ENCODE peak calls at places on chromosomes 4 and X, in nine cellular contexts. H is tibial artery, U is Panc1, F is uterus, Y is cardiac muscle cell, Q is MM.1S, Z is epithelial cell of esophagus, B is DND-41, O is breast epithelium. N is an unnamed sample.
A peak's percentile ranks its signal among the peaks of the same experiment; 100 is the strongest.

GRCh38 chrX:22652596-22652995 is 347.2 kb upstream of the DDX53 start:
- DNase-seq in H (no peak), U (no peak), F (peak; percentile 19), Y (peak; percentile 53), Q (no peak), Z (peak; percentile 5), B (no peak), O (no peak), N (peak; percentile 57)

GRCh38 chr4:27272264-27272663 is 411.6 kb downstream of the STIM2 start:
- DNase-seq in H (no peak), U (no peak), F (no peak), Y (no peak), Q (no peak), Z (no peak), B (no peak), O (no peak), N (no peak)

GRCh38 chrX:73668779-73669178 is 105.8 kb downstream of the CHIC1 start:
- DNase-seq in H (no peak), U (no peak), F (no peak), Y (no peak), Q (no peak), Z (no peak), B (no peak), O (no peak), N (no peak)

GRCh38 chrX:110402091-110402854 is 43.6 kb downstream of the RTL9 start:
- DNase-seq in H (peak; percentile 65), U (no peak), F (peak; percentile 36), Y (no peak), Q (no peak), Z (peak; percentile 89), B (no peak), O (peak; percentile 59), N (peak; percentile 80)

GRCh38 chrX:48683411-48683982 is at the start of gene WAS:
- DNase-seq in H (no peak), U (no peak), F (no peak), Y (no peak), Q (peak; percentile 56), Z (no peak), B (peak; percentile 78), O (no peak), N (no peak)

GRCh38 chr4:174198396-174199179 is 84.9 kb downstream of the FBXO8 start:
- DNase-seq in H (no peak), U (peak; percentile 81), F (no peak), Y (no peak), Q (no peak), Z (peak; percentile 47), B (no peak), O (no peak), N (peak; percentile 98)

GRCh38 chrX:13432776-13433605 is 113.1 kb upstream of the ATXN3L start:
- DNase-seq in H (no peak), U (no peak), F (no peak), Y (no peak), Q (no peak), Z (no peak), B (no peak), O (no peak), N (peak; percentile 90)

GRCh38 chr4:76016383-76016782 is 6.9 kb downstream of the CXCL10 start:
- DNase-seq in H (no peak), U (no peak), F (no peak), Y (no peak), Q (peak; percentile 98), Z (peak; percentile 59), B (no peak), O (no peak), N (no peak)

GRCh38 chrX:79117078-79117477 is 27.4 kb upstream of the GPR174 start:
- DNase-seq in H (no peak), U (no peak), F (no peak), Y (no peak), Q (no peak), Z (no peak), B (no peak), O (no peak), N (peak; percentile 63)

GRCh38 chr4:100391913-100392312 is 125.9 kb downstream of the EMCN start:
- DNase-seq in H (no peak), U (no peak), F (no peak), Y (no peak), Q (peak; percentile 42), Z (peak; percentile 43), B (no peak), O (no peak), N (peak; percentile 69)

DNA sequence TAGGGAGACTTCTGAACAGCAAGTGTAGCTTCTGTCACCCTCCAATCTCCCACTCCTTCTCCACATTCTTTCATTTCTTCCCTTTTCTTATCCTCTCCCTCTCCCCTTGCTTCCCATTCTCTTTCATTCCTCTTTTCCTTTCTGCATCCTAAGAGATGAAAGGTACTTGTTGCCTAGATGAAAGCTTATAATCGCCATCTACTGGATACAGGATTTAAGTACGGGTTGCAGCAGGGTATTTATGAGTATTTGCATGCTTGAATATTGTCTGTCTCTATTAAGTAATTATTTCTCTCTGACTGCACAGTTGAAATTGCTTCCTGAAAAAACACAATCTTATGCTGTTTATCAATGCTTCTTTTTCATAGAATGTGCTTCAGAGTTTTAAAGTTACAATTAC is 174.0 kb upstream of the TENT5D start:
- DNase-seq in H (no peak), U (no peak), F (no peak), Y (no peak), Q (no peak), Z (peak; percentile 1), B (no peak), O (no peak), N (peak; percentile 1)
- TF ChIP-seq CTCF in H (no peak), U (no peak), F (no peak), Y (no peak), Q (no peak), Z (no peak), B (peak; percentile 21), O (no peak), N (no peak)

DNA sequence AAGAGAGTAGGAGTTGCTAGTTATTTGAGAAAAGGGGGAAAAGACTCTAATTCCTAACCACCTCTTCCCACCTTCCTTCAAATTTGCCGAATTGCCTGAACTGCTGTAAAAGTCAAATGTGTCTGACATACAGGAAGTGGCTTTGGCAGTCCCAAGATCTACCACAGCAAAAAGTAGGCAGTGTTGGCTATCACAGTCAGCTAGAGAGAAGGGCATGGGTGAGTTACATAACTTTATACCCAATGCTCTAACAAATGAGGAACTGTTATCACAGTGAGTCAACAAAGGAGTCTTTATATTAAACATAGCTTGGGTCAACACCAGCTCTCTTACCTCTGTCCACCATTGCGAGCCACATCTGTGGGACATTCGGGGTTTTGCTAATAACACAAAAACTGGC is 2.4 kb upstream of the MBNL3 start:
- DNase-seq in H (no peak), U (no peak), F (no peak), Y (no peak), Q (peak; percentile 63), Z (peak; percentile 62), B (peak; percentile 60), O (no peak), N (no peak)
- H3K4me3 ChIP-seq in H (no peak overlapping the region), U (no peak overlapping the region), F (no peak overlapping the region), Y (no peak overlapping the region), Q (peak overlapping the region; percentile 68), Z (no peak overlapping the region), B (no peak overlapping the region), O (peak overlapping the region; percentile 66), N (no peak overlapping the region)

GRCh38 chr4:6907658-6908191 is 1.9 kb upstream of the TBC1D14 start:
- DNase-seq in H (no peak), U (no peak), F (no peak), Y (peak; percentile 59), Q (no peak), Z (peak; percentile 66), B (no peak), O (no peak), N (peak; percentile 36)

GRCh38 chr4:6910340-6910959 is 824 bp downstream of the TBC1D14 start:
- DNase-seq in H (no peak), U (no peak), F (no peak), Y (no peak), Q (no peak), Z (no peak), B (peak; percentile 32), O (no peak), N (no peak)

GRCh38 chr4:6909113-6909969 is at the start of gene TBC1D14:
- DNase-seq in H (peak; percentile 94), U (no peak), F (peak; percentile 87), Y (peak; percentile 93), Q (peak; percentile 84), Z (peak; percentile 90), B (peak; percentile 89), O (peak; percentile 87), N (peak; percentile 74)

GRCh38 chr4:6909970-6910339 is 329 bp downstream of the TBC1D14 start:
- DNase-seq in H (no peak), U (no peak), F (no peak), Y (peak; percentile 65), Q (peak; percentile 26), Z (peak; percentile 26), B (peak; percentile 49), O (no peak), N (no peak)

DNA sequence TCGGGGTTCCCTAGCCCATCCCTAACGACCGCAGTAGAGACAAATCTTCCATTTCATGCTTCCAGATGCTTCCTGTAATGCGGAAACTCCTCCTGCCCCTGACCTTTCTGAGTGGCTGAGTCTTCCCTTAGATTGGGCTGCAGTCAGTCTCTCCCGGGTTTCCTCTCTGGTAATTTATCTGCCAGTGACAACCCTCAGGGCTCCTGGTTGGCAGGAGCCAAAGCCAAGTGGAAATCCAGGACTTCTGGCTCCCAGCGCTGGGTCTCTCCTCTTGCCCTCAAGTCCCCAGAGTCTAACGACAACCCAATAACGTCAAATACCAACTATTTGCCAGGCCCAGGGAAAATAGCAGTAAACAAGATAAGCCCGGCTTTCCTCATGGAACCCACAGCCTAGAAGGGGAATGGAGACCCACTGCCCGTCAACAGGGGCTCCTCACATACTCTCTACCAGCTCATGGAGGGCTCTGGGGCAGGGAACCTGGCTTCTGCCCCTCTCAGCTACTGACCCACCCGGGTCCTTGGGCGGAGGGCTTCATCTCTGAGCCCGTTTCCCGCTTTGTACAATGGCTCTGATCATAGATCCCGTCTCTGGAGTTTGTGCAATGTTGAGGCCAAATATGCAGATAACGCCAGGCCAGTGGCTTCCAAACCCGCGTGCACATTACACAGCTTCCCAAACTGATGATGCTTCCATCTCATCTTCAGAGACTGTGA is 1.1 kb upstream of the TBC1D14 start:
- DNase-seq in H (no peak), U (no peak), F (no peak), Y (peak; percentile 32), Q (no peak), Z (no peak), B (no peak), O (no peak), N (peak; percentile 39)
- TF ChIP-seq CTCF in H (no peak), U (no peak), F (no peak), Y (no peak), Q (no peak), Z (no peak), B (no peak), O (no peak), N (no peak)

GRCh38 chrX:56788717-56789122 is 59.7 kb downstream of the NBDY start:
- DNase-seq in H (no peak), U (no peak), F (peak; percentile 81), Y (no peak), Q (peak; percentile 67), Z (no peak), B (peak; percentile 56), O (no peak), N (peak; percentile 58)
- H3K4me3 ChIP-seq in H (no peak overlapping the region), U (no peak overlapping the region), F (no peak overlapping the region), Y (no peak overlapping the region), Q (peak overlapping the region; percentile 34), Z (no peak overlapping the region), B (no peak overlapping the region), O (peak overlapping the region; percentile 13), N (no peak overlapping the region)

GRCh38 chr4:121943941-121944340 is 7.9 kb downstream of the TRPC3 start:
- DNase-seq in H (no peak), U (no peak), F (no peak), Y (no peak), Q (no peak), Z (no peak), B (no peak), O (no peak), N (no peak)
- TF ChIP-seq CTCF in H (no peak), U (peak; percentile 45), F (peak; percentile 6), Y (no peak), Q (peak; percentile 39), Z (peak; percentile 33), B (peak; percentile 46), O (no peak), N (peak; percentile 44)